ENCODE peak calls at places on chromosome 11, in six cellular contexts. One of them, this sample, is unnamed.
A peak's percentile ranks its signal among the peaks of the same experiment; 100 is the strongest.

GRCh38 chr11:118673361-118674093 is 5.9 kb downstream of the TREH start:
- DNase-seq in stimulated activated CD8-positive, alpha-beta memory T cell treated with anti-CD3 and anti-CD28 coated beads, Interleukin-12 subunit alpha, Interleukin-12 subunit beta, amount 100 ng/mL, for 4 hours: no peak
- DNase-seq in stimulated activated CD4-positive, alpha-beta T cell treated with anti-CD3 and anti-CD28 coated beads, TNF-alpha, amount 100 ng/mL, for 4 hours: no peak
- DNase-seq in activated CD4-positive, alpha-beta T cell treated with anti-CD3 and anti-CD28 coated beads, Interleukin-2, amount 50 U/mL, for 24 hours: no peak
- DNase-seq in RCC 7860: no peak
- DNase-seq in lung microvascular endothelial cell: no peak
- DNase-seq in this sample: no peak

GRCh38 chr11:108221981-108222685 is at the start of gene NPAT:
- DNase-seq in stimulated activated CD8-positive, alpha-beta memory T cell treated with anti-CD3 and anti-CD28 coated beads, Interleukin-12 subunit alpha, Interleukin-12 subunit beta, amount 100 ng/mL, for 4 hours: no peak
- DNase-seq in activated CD4-positive, alpha-beta T cell treated with anti-CD3 and anti-CD28 coated beads, Interleukin-2, amount 50 U/mL, for 24 hours: no peak
- DNase-seq in stimulated activated CD4-positive, alpha-beta T cell treated with anti-CD3 and anti-CD28 coated beads, TNF-alpha, amount 100 ng/mL, for 4 hours: peak; percentile 20
- DNase-seq in lung microvascular endothelial cell: no peak
- DNase-seq in RCC 7860: no peak
- DNase-seq in this sample: no peak

GRCh38 chr11:30411383-30411782 is 88.5 kb downstream of the ARL14EP start:
- DNase-seq in stimulated activated CD4-positive, alpha-beta T cell treated with anti-CD3 and anti-CD28 coated beads, TNF-alpha, amount 100 ng/mL, for 4 hours: no peak
- DNase-seq in RCC 7860: no peak
- DNase-seq in activated CD4-positive, alpha-beta T cell treated with anti-CD3 and anti-CD28 coated beads, Interleukin-2, amount 50 U/mL, for 24 hours: no peak
- DNase-seq in stimulated activated CD8-positive, alpha-beta memory T cell treated with anti-CD3 and anti-CD28 coated beads, Interleukin-12 subunit alpha, Interleukin-12 subunit beta, amount 100 ng/mL, for 4 hours: no peak
- DNase-seq in lung microvascular endothelial cell: no peak
- DNase-seq in this sample: no peak

GRCh38 chr11:12207384-12208150 is 97.2 kb downstream of the MICAL2 start:
- DNase-seq in RCC 7860: peak; percentile 84
- DNase-seq in stimulated activated CD8-positive, alpha-beta memory T cell treated with anti-CD3 and anti-CD28 coated beads, Interleukin-12 subunit alpha, Interleukin-12 subunit beta, amount 100 ng/mL, for 4 hours: no peak
- DNase-seq in stimulated activated CD4-positive, alpha-beta T cell treated with anti-CD3 and anti-CD28 coated beads, TNF-alpha, amount 100 ng/mL, for 4 hours: no peak
- DNase-seq in activated CD4-positive, alpha-beta T cell treated with anti-CD3 and anti-CD28 coated beads, Interleukin-2, amount 50 U/mL, for 24 hours: peak; percentile 56
- DNase-seq in lung microvascular endothelial cell: no peak
- DNase-seq in this sample: no peak

GRCh38 chr11:14904745-14905103 is 12.7 kb upstream of the CYP2R1 start:
- DNase-seq in lung microvascular endothelial cell: peak; percentile 60
- DNase-seq in stimulated activated CD8-positive, alpha-beta memory T cell treated with anti-CD3 and anti-CD28 coated beads, Interleukin-12 subunit alpha, Interleukin-12 subunit beta, amount 100 ng/mL, for 4 hours: peak; percentile 60
- DNase-seq in stimulated activated CD4-positive, alpha-beta T cell treated with anti-CD3 and anti-CD28 coated beads, TNF-alpha, amount 100 ng/mL, for 4 hours: peak; percentile 79
- DNase-seq in activated CD4-positive, alpha-beta T cell treated with anti-CD3 and anti-CD28 coated beads, Interleukin-2, amount 50 U/mL, for 24 hours: peak; percentile 75
- DNase-seq in RCC 7860: peak; percentile 49
- DNase-seq in this sample: no peak

GRCh38 chr11:122042981-122043380 is 73.0 kb downstream of the BLID start:
- DNase-seq in stimulated activated CD4-positive, alpha-beta T cell treated with anti-CD3 and anti-CD28 coated beads, TNF-alpha, amount 100 ng/mL, for 4 hours: no peak
- DNase-seq in stimulated activated CD8-positive, alpha-beta memory T cell treated with anti-CD3 and anti-CD28 coated beads, Interleukin-12 subunit alpha, Interleukin-12 subunit beta, amount 100 ng/mL, for 4 hours: no peak
- DNase-seq in lung microvascular endothelial cell: no peak
- DNase-seq in RCC 7860: no peak
- DNase-seq in activated CD4-positive, alpha-beta T cell treated with anti-CD3 and anti-CD28 coated beads, Interleukin-2, amount 50 U/mL, for 24 hours: no peak
- DNase-seq in this sample: no peak

GRCh38 chr11:114258696-114259095 is 37.5 kb upstream of the NNMT start:
- DNase-seq in RCC 7860: no peak
- DNase-seq in lung microvascular endothelial cell: no peak
- DNase-seq in activated CD4-positive, alpha-beta T cell treated with anti-CD3 and anti-CD28 coated beads, Interleukin-2, amount 50 U/mL, for 24 hours: no peak
- DNase-seq in stimulated activated CD4-positive, alpha-beta T cell treated with anti-CD3 and anti-CD28 coated beads, TNF-alpha, amount 100 ng/mL, for 4 hours: no peak
- DNase-seq in stimulated activated CD8-positive, alpha-beta memory T cell treated with anti-CD3 and anti-CD28 coated beads, Interleukin-12 subunit alpha, Interleukin-12 subunit beta, amount 100 ng/mL, for 4 hours: no peak
- DNase-seq in this sample: no peak

GRCh38 chr11:94796863-94797262 is 28.7 kb downstream of the AMOTL1 start:
- DNase-seq in lung microvascular endothelial cell: no peak
- DNase-seq in stimulated activated CD4-positive, alpha-beta T cell treated with anti-CD3 and anti-CD28 coated beads, TNF-alpha, amount 100 ng/mL, for 4 hours: no peak
- DNase-seq in RCC 7860: no peak
- DNase-seq in activated CD4-positive, alpha-beta T cell treated with anti-CD3 and anti-CD28 coated beads, Interleukin-2, amount 50 U/mL, for 24 hours: no peak
- DNase-seq in stimulated activated CD8-positive, alpha-beta memory T cell treated with anti-CD3 and anti-CD28 coated beads, Interleukin-12 subunit alpha, Interleukin-12 subunit beta, amount 100 ng/mL, for 4 hours: no peak
- DNase-seq in this sample: no peak

GRCh38 chr11:70871881-70872280 is 380.5 kb downstream of the SHANK2 start:
- DNase-seq in activated CD4-positive, alpha-beta T cell treated with anti-CD3 and anti-CD28 coated beads, Interleukin-2, amount 50 U/mL, for 24 hours: no peak
- DNase-seq in stimulated activated CD4-positive, alpha-beta T cell treated with anti-CD3 and anti-CD28 coated beads, TNF-alpha, amount 100 ng/mL, for 4 hours: no peak
- DNase-seq in stimulated activated CD8-positive, alpha-beta memory T cell treated with anti-CD3 and anti-CD28 coated beads, Interleukin-12 subunit alpha, Interleukin-12 subunit beta, amount 100 ng/mL, for 4 hours: no peak
- DNase-seq in lung microvascular endothelial cell: no peak
- DNase-seq in RCC 7860: no peak
- DNase-seq in this sample: peak; percentile 18

This sample was measured in NCI-H187.